ENCODE peak calls at places on chromosomes 7 and 10, in ten cellular contexts. P is GM23248, I is mesendoderm, R is breast epithelium, U is lower lobe of right lung, G is pancreas, S is keratinocyte, E is uterus, L is SJCRH30, T is right cardiac atrium. W is an unnamed sample.

GRCh38 chr10:111076682-111077661 is at the start of gene ADRA2A:
- DNase-seq in P (peak; percentile 91), I (peak; percentile 80), R (no peak), U (peak; percentile 57), G (peak; percentile 81), S (no peak), E (peak; percentile 32), L (peak; percentile 88), T (peak; percentile 59), W (peak; percentile 68)

GRCh38 chr10:3959370-3960266 is 174.6 kb upstream of the KLF6 start:
- DNase-seq in P (no peak), I (no peak), R (no peak), U (no peak), G (no peak), S (no peak), E (no peak), L (no peak), T (no peak), W (no peak)

GRCh38 chr7:27165655-27166474 is 528 bp upstream of the HOXA9 start:
- DNase-seq in P (peak; percentile 65), I (no peak), R (no peak), U (peak; percentile 43), G (no peak), S (no peak), E (peak; percentile 62), L (no peak), T (peak; percentile 26), W (no peak)

GRCh38 chr7:43562383-43562782 is 20.5 kb upstream of the STK17A start:
- DNase-seq in P (no peak), I (no peak), R (no peak), U (no peak), G (no peak), S (no peak), E (no peak), L (no peak), T (no peak), W (no peak)

GRCh38 chr10:26029858-26030257 is 95.8 kb downstream of the MYO3A start:
- DNase-seq in P (no peak), I (no peak), R (no peak), U (no peak), G (no peak), S (no peak), E (no peak), L (no peak), T (no peak), W (no peak)

GRCh38 chr7:141150465-141150864 is 76.6 kb downstream of the TMEM178B start:
- DNase-seq in P (no peak), I (no peak), R (no peak), U (no peak), G (no peak), S (no peak), E (no peak), L (no peak), T (no peak), W (no peak)

GRCh38 chr10:110437351-110437605 is 60.4 kb upstream of the DUSP5 start:
- DNase-seq in P (no peak), I (no peak), R (no peak), U (no peak), G (no peak), S (no peak), E (no peak), L (no peak), T (no peak), W (no peak)

GRCh38 chr10:35225204-35225603 is 98.6 kb downstream of the CREM start:
- DNase-seq in P (no peak), I (no peak), R (no peak), U (no peak), G (no peak), S (no peak), E (no peak), L (no peak), T (no peak), W (no peak)

GRCh38 chr10:91758303-91759146 is 39.7 kb upstream of the TNKS2 start:
- DNase-seq in P (peak; percentile 72), I (peak; percentile 76), R (no peak), U (no peak), G (no peak), S (no peak), E (no peak), L (peak; percentile 45), T (no peak), W (no peak)

GRCh38 chr10:124119933-124120332 is 26.5 kb upstream of the CHST15 start:
- DNase-seq in P (no peak), I (no peak), R (no peak), U (peak; percentile 71), G (no peak), S (no peak), E (peak; percentile 53), L (no peak), T (peak; percentile 85), W (no peak)

GRCh38 chr10:49768329-49768728 is 6.2 kb upstream of the OGDHL start:
- DNase-seq in P (no peak), I (no peak), R (no peak), U (no peak), G (no peak), S (no peak), E (no peak), L (no peak), T (no peak), W (no peak)

GRCh38 chr7:157507987-157508386 is 171.2 kb downstream of the DNAJB6 start:
- DNase-seq in P (no peak), I (no peak), R (no peak), U (no peak), G (no peak), S (no peak), E (no peak), L (no peak), T (no peak), W (no peak)

GRCh38 chr10:115018185-115018931 is 74.8 kb upstream of the ATRNL1 start:
- DNase-seq in P (no peak), I (no peak), R (no peak), U (no peak), G (no peak), S (no peak), E (no peak), L (no peak), T (no peak), W (no peak)

GRCh38 chr7:75814407-75814947 is 871 bp upstream of the CCL24 start:
- DNase-seq in P (peak; percentile 40), I (peak; percentile 19), R (no peak), U (no peak), G (no peak), S (no peak), E (no peak), L (no peak), T (no peak), W (no peak)

GRCh38 chr10:26952094-26952493 is 91.3 kb upstream of the ABI1 start:
- DNase-seq in P (no peak), I (no peak), R (no peak), U (no peak), G (no peak), S (no peak), E (no peak), L (no peak), T (no peak), W (no peak)

GRCh38 chr10:43284341-43284910 is 17.6 kb upstream of the RASGEF1A start:
- DNase-seq in P (peak; percentile 22), I (peak; percentile 77), R (no peak), U (no peak), G (no peak), S (no peak), E (no peak), L (no peak), T (no peak), W (no peak)

GRCh38 chr7:159240962-159241361 is 96.3 kb upstream of the VIPR2 start:
- DNase-seq in P (no peak), I (no peak), R (no peak), U (no peak), G (no peak), S (no peak), E (no peak), L (no peak), T (no peak), W (no peak)

GRCh38 chr10:19833508-19833824 is 17.2 kb downstream of the PLXDC2 start:
- DNase-seq in P (no peak), I (no peak), R (no peak), U (no peak), G (no peak), S (no peak), E (no peak), L (no peak), T (no peak), W (no peak)
- H3K27ac ChIP-seq in P (no peak overlapping the region), I (no peak overlapping the region), R (peak overlapping the region; percentile 54), U (no peak overlapping the region), G (no peak overlapping the region), S (peak overlapping the region; percentile 91), E (no peak overlapping the region), L (no peak overlapping the region), T (no peak overlapping the region), W (no peak overlapping the region)

GRCh38 chr7:74476546-74477095 is 22.9 kb downstream of the GTF2IRD1 start:
- DNase-seq in P (no peak), I (no peak), R (no peak), U (no peak), G (no peak), S (peak; percentile 81), E (no peak), L (no peak), T (peak; percentile 28), W (no peak)

GRCh38 chr7:74479961-74480829 is 26.5 kb downstream of the GTF2IRD1 start:
- DNase-seq in P (peak; percentile 98), I (peak; percentile 89), R (no peak), U (peak; percentile 87), G (peak; percentile 94), S (no peak), E (peak; percentile 79), L (peak; percentile 95), T (peak; percentile 95), W (peak; percentile 83)

GRCh38 chr7:74477188-74477587 is 23.5 kb downstream of the GTF2IRD1 start:
- DNase-seq in P (no peak), I (no peak), R (no peak), U (peak; percentile 60), G (no peak), S (no peak), E (no peak), L (no peak), T (peak; percentile 44), W (no peak)

GRCh38 chr7:74479066-74479781 is 25.5 kb downstream of the GTF2IRD1 start:
- DNase-seq in P (peak; percentile 59), I (no peak), R (no peak), U (peak; percentile 83), G (peak; percentile 40), S (no peak), E (peak; percentile 54), L (no peak), T (peak; percentile 71), W (no peak)

GRCh38 chr7:74478671-74479065 is 25.0 kb downstream of the GTF2IRD1 start:
- DNase-seq in P (no peak), I (no peak), R (no peak), U (no peak), G (no peak), S (no peak), E (no peak), L (no peak), T (no peak), W (no peak)
- H3K27ac ChIP-seq in P (peak overlapping the region; percentile 98), I (no peak overlapping the region), R (peak overlapping the region; percentile 93), U (peak overlapping the region; percentile 97), G (peak overlapping the region; percentile 96), S (peak overlapping the region; percentile 76), E (peak overlapping the region; percentile 97), L (no peak overlapping the region), T (peak overlapping the region; percentile 99), W (peak overlapping the region; percentile 51)

GRCh38 chr10:102504976-102505300 is 1.2 kb downstream of the SUFU start:
- DNase-seq in P (peak; percentile 49), I (no peak), R (no peak), U (no peak), G (no peak), S (no peak), E (no peak), L (peak; percentile 58), T (no peak), W (no peak)
- H3K27ac ChIP-seq in P (peak overlapping the region; percentile 3), I (no peak overlapping the region), R (peak overlapping the region; percentile 90), U (peak overlapping the region; percentile 76), G (no peak overlapping the region), S (no peak overlapping the region), E (peak overlapping the region; percentile 72), L (no peak overlapping the region), T (no peak overlapping the region), W (peak overlapping the region; percentile 77)

GRCh38 chr10:58013406-58013805 is 254.3 kb downstream of the IPMK start:
- DNase-seq in P (no peak), I (no peak), R (no peak), U (no peak), G (no peak), S (no peak), E (no peak), L (no peak), T (no peak), W (no peak)
- H3K27ac ChIP-seq in P (no peak overlapping the region), I (no peak overlapping the region), R (no peak overlapping the region), U (no peak overlapping the region), G (no peak overlapping the region), S (no peak overlapping the region), E (no peak overlapping the region), L (no peak overlapping the region), T (no peak overlapping the region), W (no peak overlapping the region)

W was measured in substantia nigra.